ENCODE peak calls at places on chromosomes 6 and 20, in six cellular contexts. C, W, X, O, B and L are unnamed samples.

GRCh38 chr6:1627884-1628550 is 18.3 kb downstream of the FOXC1 start:
- DNase-seq in X (no peak), W (no peak), O (no peak), B (no peak), C (no peak), L (no peak)

GRCh38 chr20:59008715-59009336 is 1.8 kb upstream of the CTSZ start:
- DNase-seq in B (no peak), X (no peak), C (no peak), W (no peak), O (no peak), L (no peak)

GRCh38 chr6:11744753-11745152 is 33.9 kb downstream of the ADTRP start:
- DNase-seq in C (no peak), O (no peak), X (no peak), W (peak; percentile 86), B (no peak), L (no peak)

GRCh38 chr20:37990571-37991151 is 42.6 kb downstream of the TTI1 start:
- DNase-seq in C (peak; percentile 6), B (no peak), X (peak; percentile 86), O (no peak), W (peak; percentile 86), L (no peak)

GRCh38 chr6:161139766-161140553 is 133.9 kb downstream of the AGPAT4 start:
- DNase-seq in B (no peak), C (no peak), W (peak; percentile 21), X (no peak), O (no peak), L (no peak)

GRCh38 chr20:10603378-10603777 is 70.4 kb downstream of the JAG1 start:
- DNase-seq in C (no peak), X (no peak), W (no peak), B (no peak), O (no peak), L (no peak)

GRCh38 chr20:2840967-2841531 is 504 bp downstream of the VPS16 start:
- DNase-seq in O (peak; percentile 15), C (peak; percentile 13), X (peak; percentile 57), W (peak; percentile 76), B (no peak), L (peak; percentile 88)

GRCh38 chr6:100454571-100455229 is 10.0 kb downstream of the SIM1 start:
- DNase-seq in O (no peak), X (no peak), C (no peak), B (no peak), W (no peak), L (no peak)

GRCh38 chr6:133399426-133399825 is 158.3 kb downstream of the EYA4 start:
- DNase-seq in X (no peak), C (no peak), W (no peak), B (no peak), O (no peak), L (no peak)

GRCh38 chr6:34888441-34888820 is 589 bp upstream of the TAF11 start:
- DNase-seq in C (no peak), W (peak; percentile 7), O (no peak), X (no peak), B (no peak), L (no peak)

GRCh38 chr20:50313827-50314226 is 123.2 kb downstream of the CEBPB start:
- DNase-seq in C (no peak), B (no peak), X (no peak), O (no peak), W (no peak), L (peak; percentile 61)

GRCh38 chr6:42781546-42781810 is 374 bp upstream of the BICRAL start:
- DNase-seq in X (no peak), B (no peak), W (peak; percentile 38), O (no peak), C (no peak), L (no peak)

GRCh38 chr6:110518281-110518623 is 41.8 kb upstream of the SLC22A16 start:
- DNase-seq in X (no peak), W (no peak), O (no peak), C (no peak), B (no peak), L (no peak)

GRCh38 chr6:158161566-158162254 is 6.4 kb downstream of the SERAC1 start:
- DNase-seq in O (no peak), B (no peak), X (no peak), C (no peak), W (no peak), L (no peak)

GRCh38 chr6:166168616-166169548 is 1.2 kb upstream of the TBXT start:
- DNase-seq in O (no peak), X (no peak), W (no peak), B (no peak), C (no peak), L (no peak)

GRCh38 chr6:26223677-26224546 is 136.7 kb downstream of the HFE start:
- DNase-seq in W (peak; percentile 98), C (peak; percentile 56), O (peak; percentile 90), X (peak; percentile 83), B (peak; percentile 61), L (no peak)

GRCh38 chr20:22584922-22585785 is 782 bp upstream of the FOXA2 start:
- DNase-seq in B (no peak), O (no peak), W (no peak), C (no peak), X (no peak), L (no peak)

GRCh38 chr6:36954262-36954931 is at the start of gene PI16:
- DNase-seq in W (no peak), C (no peak), B (no peak), O (no peak), X (peak; percentile 48), L (peak; percentile 59)

GRCh38 chr6:37584654-37585522 is 85.2 kb upstream of the CCDC167 start:
- DNase-seq in X (no peak), O (no peak), W (no peak), C (no peak), B (no peak), L (no peak)

GRCh38 chr20:9117548-9117947 is 48.7 kb downstream of the PLCB4 start:
- DNase-seq in W (no peak), X (no peak), C (no peak), O (no peak), B (no peak), L (no peak)

GRCh38 chr20:57501461-57502330 is 23.2 kb downstream of the CTCFL start:
- DNase-seq in C (no peak), X (no peak), O (no peak), B (no peak), W (peak; percentile 30), L (no peak)

GRCh38 chr6:44161997-44162338 is 3.3 kb downstream of the CAPN11 start:
- DNase-seq in W (peak; percentile 59), O (no peak), X (no peak), B (no peak), C (no peak), L (no peak)

GRCh38 chr6:33049323-33049722 is 24.1 kb downstream of the HLA-DPA1 start:
- DNase-seq in W (no peak), B (no peak), C (no peak), O (no peak), X (no peak), L (no peak)

GRCh38 chr6:63560806-63561672 is 11.2 kb upstream of the LOC128125822 start:
- DNase-seq in W (peak; percentile 45), C (no peak), B (no peak), X (no peak), O (no peak), L (no peak)

GRCh38 chr6:9458424-9458823 is 956.5 kb downstream of the TFAP2A start:
- DNase-seq in C (no peak), W (no peak), B (no peak), X (no peak), O (no peak), L (no peak)

GRCh38 chr6:73652637-73653570 is 888 bp downstream of the SLC17A5 start:
- DNase-seq in O (no peak), B (peak; percentile 5), C (peak; percentile 53), X (peak; percentile 82), W (peak; percentile 40), L (peak; percentile 79)

GRCh38 chr6:112214749-112215269 is 39.6 kb downstream of the LAMA4 start:
- DNase-seq in X (no peak), O (no peak), B (no peak), W (no peak), C (no peak), L (no peak)

GRCh38 chr6:7745942-7746341 is 20.0 kb downstream of the BMP6 start:
- DNase-seq in O (no peak), B (no peak), X (no peak), C (no peak), W (no peak), L (no peak)